ENCODE peak calls at places on chromosomes 1 and 21, in four cellular contexts. U, G, F and O are unnamed samples.

GRCh38 chr1:230794871-230795645 is 47.9 kb downstream of the CAPN9 start:
- DNase-seq in U (no peak), G (no peak), F (no peak), O (no peak)

GRCh38 chr1:15680131-15680530 is 4.0 kb upstream of the PLEKHM2 start:
- DNase-seq in U (no peak), G (peak; percentile 66), F (no peak), O (no peak)

GRCh38 chr1:114078116-114078515 is 75.6 kb downstream of the SYT6 start:
- DNase-seq in U (no peak), G (no peak), F (no peak), O (no peak)

GRCh38 chr21:25127007-25127406 is 480.3 kb downstream of the MRPL39 start:
- DNase-seq in U (no peak), G (no peak), F (no peak), O (no peak)

GRCh38 chr1:244065960-244066388 is 14.9 kb downstream of the ZBTB18 start:
- DNase-seq in U (no peak), G (no peak), F (no peak), O (no peak)

GRCh38 chr1:97396463-97396862 is 524.4 kb downstream of the DPYD start:
- DNase-seq in U (no peak), G (no peak), F (no peak), O (no peak)

GRCh38 chr1:162159515-162159914 is 90.0 kb downstream of the NOS1AP start:
- DNase-seq in U (no peak), G (no peak), F (no peak), O (no peak)

GRCh38 chr21:44951186-44951915 is 11.5 kb downstream of the SLX9 start:
- DNase-seq in U (no peak), G (no peak), F (no peak), O (no peak)

GRCh38 chr1:4700801-4701200 is 46.4 kb downstream of the AJAP1 start:
- DNase-seq in U (peak; percentile 56), G (no peak), F (no peak), O (no peak)

GRCh38 chr1:34747638-34747941 is 7.3 kb upstream of the GJB5 start:
- DNase-seq in U (no peak), G (no peak), F (no peak), O (no peak)

GRCh38 chr1:29687166-29687565 is 450.8 kb downstream of the PTPRU start:
- DNase-seq in U (no peak), G (no peak), F (no peak), O (no peak)

GRCh38 chr1:3772715-3773571 is at the start of gene SMIM1:
- DNase-seq in U (no peak), G (no peak), F (no peak), O (no peak)

GRCh38 chr1:65979145-65979544 is 186.4 kb downstream of the PDE4B start:
- DNase-seq in U (peak; percentile 63), G (no peak), F (no peak), O (no peak)

GRCh38 chr1:43348343-43348808 is 10.4 kb upstream of the CDC20 start:
- DNase-seq in U (no peak), G (no peak), F (no peak), O (no peak)

GRCh38 chr1:6675936-6676335 is 25.7 kb downstream of the DNAJC11 start:
- DNase-seq in U (no peak), G (no peak), F (no peak), O (no peak)

GRCh38 chr1:152960452-152961044 is 9.9 kb upstream of the SPRR4 start:
- DNase-seq in U (no peak), G (no peak), F (no peak), O (no peak)

GRCh38 chr1:81948495-81948894 is 147.8 kb downstream of the ADGRL2 start:
- DNase-seq in U (no peak), G (no peak), F (no peak), O (no peak)

GRCh38 chr1:108570128-108570527 is 10.2 kb downstream of the EEIG2 start:
- DNase-seq in U (no peak), G (no peak), F (no peak), O (peak; percentile 70)